ENCODE peak calls at places on chromosomes 13 and 19, in eight cellular contexts. C is brain microvascular endothelial cell; J is fibroblast of lung; N is heart right ventricle; T is body of pancreas; D is right lobe of liver; H is CD8-positive, alpha-beta T cell; Y is neural progenitor cell. L is an unnamed sample. For H3K36me3, the result is how much of the 10 kb centered on the place peaks cover.

GRCh38 chr13:67023088-67023893 is 206.8 kb downstream of the PCDH9 start:
- DNase-seq in D (no peak), H (no peak), J (peak), Y (peak), C (peak), N (no peak), T (no peak), L (peak)

GRCh38 chr19:55550321-55550650 is 4.9 kb upstream of the SBK3 start:
- DNase-seq in N (no peak), C (peak), Y (no peak), T (no peak), H (no peak), J (peak), D (no peak), L (no peak)

GRCh38 chr13:96041326-96042092 is 11.7 kb downstream of the UGGT2 start:
- DNase-seq in T (no peak), H (no peak), J (no peak), C (no peak), D (no peak), N (no peak), Y (no peak), L (no peak)

GRCh38 chr19:10143700-10144099 is 24.0 kb upstream of the EIF3G start:
- DNase-seq in N (no peak), H (peak), D (no peak), T (no peak), Y (no peak), C (no peak), J (no peak), L (no peak)

GRCh38 chr13:73259061-73259908 is 200.5 kb downstream of the KLF5 start:
- DNase-seq in J (peak), N (no peak), C (no peak), H (no peak), Y (peak), D (no peak), T (no peak), L (no peak)

GRCh38 chr13:33642374-33643065 is 175.4 kb upstream of the RFC3 start:
- DNase-seq in D (peak), Y (peak), H (no peak), C (no peak), T (peak), J (peak), N (no peak), L (peak)

GRCh38 chr13:77637583-77637982 is 59.9 kb upstream of the SLAIN1 start:
- DNase-seq in Y (peak), T (no peak), N (no peak), D (no peak), H (no peak), J (no peak), C (no peak), L (no peak)

GRCh38 chr19:38711726-38712153 is 32.5 kb downstream of the CAPN12 start:
- DNase-seq in H (no peak), C (peak), J (peak), Y (no peak), N (peak), D (no peak), T (no peak), L (no peak)

GRCh38 chr13:29319451-29319850 is 276.0 kb downstream of the SLC7A1 start:
- DNase-seq in J (no peak), N (no peak), H (no peak), D (no peak), Y (peak), T (no peak), C (no peak), L (no peak)

GRCh38 chr13:50129065-50129922 is 114.0 kb downstream of the KCNRG start:
- DNase-seq in J (no peak), H (no peak), T (no peak), C (no peak), N (no peak), Y (peak), D (no peak), L (no peak)

GRCh38 chr13:49546559-49546958 is 38.8 kb downstream of the RCBTB1 start:
- DNase-seq in N (no peak), T (no peak), Y (no peak), J (no peak), D (no peak), H (no peak), C (no peak), L (no peak)

GRCh38 chr19:5340637-5341447 is at the start of gene PTPRS:
- DNase-seq in J (peak), C (peak), H (peak), N (peak), T (peak), D (peak), Y (peak), L (peak)

GRCh38 chr13:58032676-58033440 is 401.3 kb downstream of the PCDH17 start:
- DNase-seq in J (no peak), C (no peak), N (no peak), D (no peak), H (no peak), Y (no peak), T (no peak), L (no peak)

GRCh38 chr19:37867831-37868230 is 38.6 kb downstream of the WDR87 start:
- DNase-seq in T (no peak), H (no peak), Y (no peak), C (peak), J (peak), N (no peak), D (no peak), L (peak)

GRCh38 chr13:93338906-93339305 is 112.3 kb downstream of the GPC6 start:
- DNase-seq in D (no peak), T (no peak), H (no peak), J (peak), N (no peak), C (no peak), Y (no peak), L (peak)

GRCh38 chr13:41019027-41019487 is at the start of gene ELF1:
- DNase-seq in N (no peak), D (no peak), J (peak), T (peak), Y (no peak), C (peak), H (peak), L (peak)

GRCh38 chr19:47020132-47020805 is 632 bp downstream of the NPAS1 start:
- DNase-seq in T (no peak), J (no peak), D (no peak), H (no peak), C (no peak), Y (peak), N (no peak), L (no peak)

GRCh38 chr13:37651371-37651770 is 52.8 kb upstream of the POSTN start:
- DNase-seq in N (no peak), Y (no peak), T (no peak), C (no peak), J (no peak), H (no peak), D (no peak), L (no peak)

GRCh38 chr19:347946-348861 is 3.6 kb upstream of the MIER2 start:
- DNase-seq in Y (peak), D (peak), C (no peak), J (peak), N (no peak), H (no peak), T (no peak), L (no peak)

GRCh38 chr19:13053761-13054604 is 48.7 kb downstream of the LYL1 start:
- DNase-seq in H (no peak), Y (peak), D (peak), T (peak), N (peak), J (peak), C (peak), L (peak)

GRCh38 chr19:28705008-28705407 is 507.9 kb downstream of the UQCRFS1 start:
- DNase-seq in N (no peak), D (no peak), C (peak), H (no peak), Y (peak), J (peak), T (no peak), L (peak)

GRCh38 chr19:16117594-16118033 is 5.9 kb downstream of the RAB8A start:
- DNase-seq in C (no peak), Y (no peak), N (no peak), T (no peak), J (no peak), H (no peak), D (no peak), L (no peak)

GRCh38 chr13:102187313-102187712 is 214.5 kb downstream of the FGF14 start:
- DNase-seq in J (no peak), D (no peak), Y (no peak), H (no peak), C (no peak), N (no peak), T (no peak), L (no peak)

GRCh38 chr13:76157926-76158325 is 521.8 kb downstream of the LMO7 start:
- DNase-seq in J (no peak), D (no peak), Y (no peak), C (no peak), H (no peak), T (no peak), N (no peak), L (no peak)

GRCh38 chr13:66887088-66887487 is 343.0 kb downstream of the PCDH9 start:
- DNase-seq in N (no peak), J (peak), Y (no peak), D (no peak), C (no peak), H (no peak), T (no peak), L (no peak)

GRCh38 chr13:110712081-110712848 is 1.2 kb upstream of the ING1 start:
- DNase-seq in J (peak), C (peak), T (peak), Y (peak), D (peak), H (peak), N (peak), L (peak)

GRCh38 chr19:5492281-5492812 is 37.1 kb downstream of the ZNRF4 start:
- DNase-seq in C (no peak), H (no peak), N (no peak), J (no peak), D (no peak), Y (no peak), T (no peak), L (no peak)

GRCh38 chr13:79155883-79156282 is 250.2 kb downstream of the RBM26 start:
- DNase-seq in Y (no peak), H (no peak), J (no peak), C (no peak), N (no peak), D (no peak), T (no peak), L (no peak)

GRCh38 chr19:23311551-23311950 is 61.4 kb upstream of the ZNF724 start:
- DNase-seq in D (no peak), Y (no peak), N (no peak), H (no peak), C (no peak), J (no peak), T (no peak), L (no peak)

GRCh38 chr13:64239372-64239771 is 2823.7 kb upstream of the PCDH20 start:
- DNase-seq in T (no peak), J (peak), Y (no peak), C (no peak), D (no peak), H (no peak), N (no peak), L (peak)

GRCh38 chr19:13968999-13969398 is 16.7 kb downstream of the DCAF15 start:
- DNase-seq in H (no peak), N (no peak), T (no peak), D (no peak), J (no peak), Y (no peak), C (no peak), L (no peak)

GRCh38 chr19:58001895-58002369 is 688 bp downstream of the ZNF606 start:
- DNase-seq in T (no peak), C (peak), D (no peak), N (no peak), H (no peak), J (peak), Y (no peak), L (no peak)

GRCh38 chr19:58003153-58003828 is 671 bp upstream of the ZNF606 start:
- DNase-seq in Y (no peak), C (no peak), H (no peak), N (no peak), T (no peak), D (no peak), J (peak), L (peak)

GRCh38 chr19:58002384-58003152 is at the start of gene ZNF606:
- DNase-seq in Y (peak), D (peak), J (peak), C (peak), N (peak), T (peak), H (peak), L (peak)

GRCh38 chr19:58000677-58001076 is 1.9 kb downstream of the ZNF606 start:
- DNase-seq in H (no peak), N (no peak), J (no peak), T (no peak), Y (no peak), D (no peak), C (no peak), L (no peak)
- H3K4me3 ChIP-seq in H (no peak), N (no peak), J (no peak), T (no peak), Y (peak), D (no peak), C (no peak), L (no peak)

DNA sequence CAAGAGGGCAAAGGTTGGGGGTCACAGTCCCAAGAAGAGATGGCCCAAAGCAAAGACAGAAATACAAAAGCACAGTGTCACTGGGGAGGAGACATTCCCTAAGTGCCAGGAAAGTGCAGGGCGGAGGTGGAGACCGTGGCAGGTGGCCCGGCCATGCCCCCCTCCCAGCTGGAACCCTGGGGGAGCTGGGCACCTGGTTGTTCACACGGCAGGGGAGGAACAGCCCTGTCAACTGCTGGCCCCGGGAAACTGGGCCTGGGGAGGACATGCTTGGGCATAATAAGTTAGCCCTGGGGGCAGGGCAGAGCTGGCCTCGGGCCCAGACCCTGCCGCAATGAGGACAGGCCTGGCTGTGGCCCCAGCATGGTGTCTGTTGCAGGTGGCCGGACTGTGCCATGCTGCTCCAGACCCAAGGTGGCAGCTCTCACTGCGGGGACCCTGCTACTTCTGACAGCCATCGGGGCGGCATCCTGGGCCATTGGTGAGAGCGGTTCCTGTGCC is 7.4 kb downstream of the HPN start:
- DNase-seq in D (peak), H (no peak), Y (no peak), J (no peak), C (no peak), T (peak), N (peak), L (no peak)
- H3K36me3 ChIP-seq in D (under half), H (under half), Y (under half), J (under half), C (under half), T (under half), N (under half), L (under half)

DNA sequence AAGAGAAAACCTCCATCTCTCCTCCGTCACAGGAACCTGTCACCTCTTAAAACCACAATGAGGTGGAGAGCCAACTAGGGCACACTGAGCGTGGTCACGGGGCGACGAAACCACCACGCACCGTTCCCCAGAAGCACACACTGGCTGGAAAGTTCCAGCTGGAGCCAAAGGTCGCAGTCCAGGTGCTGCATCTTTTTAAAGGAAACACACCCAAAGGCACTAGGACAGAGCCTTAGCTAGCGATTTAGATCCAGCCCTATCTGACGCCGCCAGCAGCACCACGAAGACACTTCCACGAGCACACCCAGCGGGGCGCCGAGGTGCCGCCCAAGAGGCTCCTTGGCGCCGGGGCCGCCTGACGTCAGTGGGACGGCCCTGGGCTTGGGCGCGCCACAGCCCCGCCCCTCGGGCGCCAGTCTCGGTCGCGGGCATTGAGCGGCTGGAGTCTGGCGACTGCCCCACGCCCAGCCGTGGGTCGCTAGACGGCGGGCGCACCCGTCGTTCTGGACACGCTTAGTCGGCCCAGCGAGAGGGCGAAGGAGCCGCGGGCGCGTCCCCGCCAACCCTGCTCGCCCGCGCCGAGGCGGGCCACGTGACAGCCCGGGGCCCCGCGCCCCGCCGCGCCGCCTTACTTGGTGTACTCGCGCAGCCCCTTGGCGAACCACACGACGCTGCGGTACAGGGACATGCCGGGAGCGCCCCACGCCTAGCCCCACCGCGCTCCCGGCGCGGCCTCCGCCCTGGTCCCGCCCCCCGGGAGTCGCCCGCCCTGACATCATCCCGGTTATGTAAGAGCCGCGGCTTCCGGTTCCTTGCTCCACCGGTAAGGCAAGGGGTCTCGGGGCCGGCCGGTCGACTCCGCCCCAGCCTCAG is at the start of gene DHRS12:
- DNase-seq in D (peak), H (peak), N (peak), T (peak), J (peak), Y (peak), C (peak), L (peak)
- TF ChIP-seq CTCF in D (no peak), H (no peak), N (no peak), T (peak), J (peak), Y (no peak), C (no peak), L (no peak)

GRCh38 chr19:2079076-2079864 is 16.9 kb downstream of the MOB3A start:
- DNase-seq in H (no peak), C (no peak), T (no peak), N (no peak), D (peak), Y (no peak), J (no peak), L (no peak)
- H3K4me3 ChIP-seq in H (no peak), C (no peak), T (no peak), N (no peak), D (no peak), Y (no peak), J (no peak), L (no peak)

DNA sequence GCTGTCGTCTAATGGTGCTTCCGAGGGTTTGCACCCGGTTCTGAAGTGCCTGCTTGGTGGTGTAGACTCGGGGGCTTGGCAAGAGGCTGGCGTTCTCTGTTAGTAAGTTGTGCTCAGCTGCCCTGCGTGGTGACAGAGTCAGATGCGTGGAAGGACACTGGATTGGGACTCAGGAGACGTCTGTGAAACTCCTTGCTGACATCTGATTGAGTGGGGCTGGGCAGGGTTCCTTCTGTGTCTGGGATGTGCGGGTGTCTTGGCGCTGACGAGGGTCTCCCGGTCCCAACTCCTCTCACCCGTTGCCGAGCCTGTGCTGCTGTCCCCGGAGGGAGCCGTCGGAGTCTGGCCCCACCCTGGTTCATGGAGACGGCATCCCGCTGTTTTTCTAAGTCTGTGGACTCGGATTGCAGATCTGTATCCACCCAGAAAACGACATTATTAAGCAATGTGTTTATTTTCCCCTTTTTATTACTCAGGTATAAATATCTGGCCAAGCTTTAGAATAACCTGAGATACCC is 16.4 kb upstream of the DCUN1D2 start:
- DNase-seq in N (no peak), C (no peak), D (no peak), J (no peak), H (no peak), T (no peak), Y (no peak), L (no peak)
- H3K36me3 ChIP-seq in N (under half), C (half or more), D (under half), J (under half), H (under half), T (under half), Y (under half), L (under half)

GRCh38 chr13:53778937-53779336 is 750.3 kb downstream of the OLFM4 start:
- DNase-seq in T (no peak), N (no peak), C (no peak), D (no peak), H (no peak), Y (no peak), J (no peak), L (peak)

GRCh38 chr13:53775807-53776206 is 747.2 kb downstream of the OLFM4 start:
- DNase-seq in H (no peak), T (no peak), D (no peak), C (no peak), N (no peak), Y (no peak), J (no peak), L (no peak)
- TF ChIP-seq CTCF in H (no peak), T (no peak), D (no peak), C (no peak), N (no peak), Y (no peak), J (no peak), L (no peak)

GRCh38 chr13:25771208-25771607 is 280.6 kb downstream of the SHISA2 start:
- DNase-seq in N (no peak), Y (no peak), T (no peak), J (peak), H (no peak), D (no peak), C (peak), L (peak)
- H3K4me3 ChIP-seq in N (no peak), Y (no peak), T (no peak), J (no peak), H (no peak), D (no peak), C (no peak), L (no peak)